ENCODE peak calls at places on chromosomes 12 and 14, in four cellular contexts. J is GM23248, U is H1, K is hepatocyte. Z is an unnamed sample.

GRCh38 chr12:120286768-120287490 is 4.8 kb downstream of the RNU4-2 start:
- DNase-seq in U (no peak), J (no peak), K (no peak), Z (no peak)

GRCh38 chr12:1605129-1606020 is 11.0 kb upstream of the FBXL14 start:
- DNase-seq in K (peak; percentile 89), U (no peak), J (peak; percentile 91), Z (no peak)

GRCh38 chr12:112525426-112525809 is 106.7 kb downstream of the PTPN11 start:
- DNase-seq in K (no peak), U (no peak), J (no peak), Z (no peak)

GRCh38 chr14:85528080-85528881 is 1.7 kb upstream of the FLRT2 start:
- DNase-seq in K (peak; percentile 81), U (no peak), J (peak; percentile 89), Z (no peak)

GRCh38 chr12:47753021-47754001 is 5.4 kb downstream of the RAPGEF3 start:
- DNase-seq in J (no peak), K (no peak), U (no peak), Z (no peak)

GRCh38 chr12:132167610-132168310 is 23.5 kb downstream of the NOC4L start:
- DNase-seq in K (no peak), U (no peak), J (no peak), Z (no peak)

GRCh38 chr12:11075642-11076041 is 13.5 kb upstream of the TAS2R46 start:
- DNase-seq in K (no peak), U (no peak), J (no peak), Z (no peak)

GRCh38 chr12:58359084-58359483 is 417.7 kb downstream of the ATP23 start:
- DNase-seq in U (no peak), K (peak; percentile 35), J (peak; percentile 24), Z (no peak)

GRCh38 chr12:3967556-3968160 is 94.5 kb upstream of the PARP11 start:
- DNase-seq in U (no peak), J (no peak), K (peak; percentile 72), Z (no peak)

GRCh38 chr14:69387311-69387710 is 10.8 kb downstream of the ERH start:
- DNase-seq in K (no peak), U (no peak), J (peak; percentile 27), Z (no peak)

GRCh38 chr14:91708795-91709194 is 23.1 kb downstream of the CATSPERB start:
- DNase-seq in K (no peak), U (no peak), J (no peak), Z (no peak)

GRCh38 chr14:70045715-70046535 is 142.8 kb downstream of the SLC8A3 start:
- DNase-seq in K (peak; percentile 88), J (peak; percentile 63), U (peak; percentile 63), Z (no peak)

GRCh38 chr12:107843351-107844311 is 69.1 kb downstream of the ASCL4 start:
- DNase-seq in J (peak; percentile 53), K (peak; percentile 23), U (no peak), Z (no peak)
- TF ChIP-seq EZH2 in J (no peak), K (peak; percentile 72), U (peak; percentile 95), Z (peak; percentile 79)

GRCh38 chr12:117579939-117580717 is 218.7 kb upstream of the NOS1 start:
- DNase-seq in K (no peak), U (no peak), J (no peak), Z (no peak)

GRCh38 chr12:117583092-117583491 is 221.7 kb upstream of the NOS1 start:
- DNase-seq in J (no peak), K (no peak), U (no peak), Z (no peak)

GRCh38 chr12:117580718-117581062 is 219.3 kb upstream of the NOS1 start:
- DNase-seq in J (no peak), U (peak; percentile 77), K (peak; percentile 11), Z (no peak)

GRCh38 chr12:117582135-117582784 is 220.8 kb upstream of the NOS1 start:
- DNase-seq in J (no peak), K (no peak), U (no peak), Z (no peak)

DNA sequence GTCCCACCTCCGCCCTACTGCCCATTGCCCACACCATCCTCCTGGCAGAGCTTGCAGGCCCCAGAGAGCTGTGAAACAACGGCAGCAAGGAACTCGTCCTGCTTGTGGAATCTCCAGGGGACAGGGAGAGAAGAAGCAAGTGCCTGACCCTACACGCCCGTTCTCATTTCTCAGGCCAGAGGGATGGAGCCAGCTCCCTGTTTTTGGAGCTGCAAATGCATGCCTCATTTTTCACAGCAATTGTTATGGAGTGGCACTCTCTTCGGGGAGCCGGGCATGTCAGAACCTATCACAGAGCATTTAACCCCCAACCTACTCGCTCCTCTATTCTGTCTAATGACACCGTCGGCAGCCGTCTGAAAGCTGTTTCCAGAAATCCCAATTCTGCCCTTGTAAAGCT is 222.3 kb upstream of the NOS1 start:
- DNase-seq in J (no peak), U (no peak), K (no peak), Z (no peak)
- H3K4me3 ChIP-seq in J (no peak overlapping the region), U (no peak overlapping the region), K (no peak overlapping the region), Z (no peak overlapping the region)

DNA sequence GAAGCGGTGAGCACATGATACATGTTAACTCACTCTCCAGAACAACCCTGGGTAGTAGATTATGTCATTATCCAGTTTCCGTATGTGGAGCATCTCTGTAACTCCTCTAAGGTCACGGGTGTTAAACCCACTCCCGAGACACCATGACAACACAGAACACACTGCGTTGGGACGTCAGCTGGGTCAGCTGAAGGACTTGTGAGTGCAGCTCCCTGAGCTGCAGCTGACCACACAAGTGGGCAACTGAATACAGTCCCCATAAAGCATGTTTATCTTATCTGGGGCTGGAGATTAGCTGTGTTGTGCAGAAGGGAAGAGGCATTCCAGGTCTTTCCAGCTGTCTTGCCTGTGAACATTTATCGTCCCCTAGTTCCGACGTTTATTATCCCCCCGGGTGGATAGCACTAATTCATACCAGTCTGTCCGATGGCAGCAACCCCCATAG is 211.5 kb downstream of the CHST11 start:
- DNase-seq in K (peak; percentile 74), U (no peak), J (no peak), Z (no peak)
- H3K27ac ChIP-seq in K (peak overlapping the region; percentile 77), U (no peak overlapping the region), J (no peak overlapping the region), Z (peak overlapping the region; percentile 25)

DNA sequence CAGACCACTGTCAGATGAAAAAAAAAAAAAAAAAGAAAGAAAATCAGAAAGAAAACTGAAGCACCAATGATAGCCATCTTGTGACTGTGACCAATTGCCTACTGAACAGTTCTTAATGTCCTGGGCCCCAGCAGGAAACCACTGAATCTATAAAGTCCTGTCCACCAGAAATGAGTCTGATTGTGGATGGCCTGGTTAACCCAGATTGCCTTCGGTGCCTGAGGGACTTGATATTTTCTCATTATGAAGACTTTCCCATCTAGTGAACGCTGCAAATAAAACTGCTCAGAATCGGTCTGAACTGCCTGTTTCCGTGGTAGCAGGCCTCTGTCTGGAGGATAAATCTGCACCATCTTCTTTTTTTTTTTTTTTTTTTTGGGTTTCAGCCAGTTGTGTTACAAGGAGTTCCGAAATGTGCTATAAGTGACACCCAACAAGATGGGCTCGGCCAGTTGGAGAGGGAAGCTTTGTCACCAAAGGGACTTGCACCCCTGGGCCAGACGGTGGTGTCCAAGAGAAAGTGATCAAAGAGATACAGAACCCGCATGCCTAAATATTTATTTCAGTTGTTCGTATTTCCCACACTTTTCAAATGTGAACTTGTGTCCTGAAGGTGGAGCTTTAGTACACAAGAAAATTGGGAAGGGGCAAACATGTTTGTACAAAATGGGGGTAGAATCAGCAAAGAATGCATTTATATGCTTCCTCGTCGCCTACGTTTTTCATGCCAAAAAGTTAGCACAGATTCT is 3.0 kb upstream of the PLXNC1 start:
- DNase-seq in K (peak; percentile 46), U (no peak), J (peak; percentile 70), Z (no peak)
- TF ChIP-seq EZH2 in K (no peak), U (no peak), J (no peak), Z (no peak)

GRCh38 chr14:60346706-60347105 is 97.7 kb downstream of the PPM1A start:
- DNase-seq in K (no peak), J (peak; percentile 7), U (no peak), Z (no peak)

GRCh38 chr14:60350366-60350720 is 101.3 kb downstream of the PPM1A start:
- DNase-seq in K (no peak), J (peak; percentile 5), U (no peak), Z (no peak)

GRCh38 chr14:60344751-60345150 is 95.7 kb downstream of the PPM1A start:
- DNase-seq in U (no peak), K (no peak), J (no peak), Z (no peak)

GRCh38 chr14:60349663-60350365 is 100.8 kb downstream of the PPM1A start:
- DNase-seq in J (peak; percentile 70), U (no peak), K (peak; percentile 61), Z (no peak)

DNA sequence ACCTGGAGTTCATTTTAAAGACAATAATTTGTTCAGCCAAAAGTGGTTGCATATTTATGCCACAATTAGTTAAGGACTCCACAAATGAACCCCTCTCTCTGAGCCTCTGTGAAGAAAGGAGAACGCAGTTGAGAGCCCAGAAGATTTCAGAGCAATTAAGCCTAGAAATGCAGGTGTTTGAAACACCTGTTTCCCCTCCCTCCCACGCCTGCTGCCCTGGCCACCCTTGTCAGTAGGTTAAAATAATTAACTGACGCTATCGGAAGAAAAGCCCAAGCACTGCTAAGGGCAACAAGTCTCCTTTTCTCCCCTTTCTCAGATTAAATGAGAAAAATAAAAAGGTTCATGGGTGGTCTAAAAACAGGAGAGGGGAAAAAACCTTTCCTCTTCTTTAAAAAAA is 99.2 kb downstream of the PPM1A start:
- DNase-seq in U (no peak), J (no peak), K (no peak), Z (no peak)
- H3K4me3 ChIP-seq in U (no peak overlapping the region), J (no peak overlapping the region), K (no peak overlapping the region), Z (no peak overlapping the region)

GRCh38 chr14:81459912-81460311 is 59.8 kb upstream of the STON2 start:
- DNase-seq in K (no peak), U (no peak), J (no peak), Z (no peak)

GRCh38 chr14:81466854-81467253 is 66.7 kb upstream of the STON2 start:
- DNase-seq in J (no peak), U (no peak), K (no peak), Z (no peak)

GRCh38 chr14:81465507-81466228 is 65.5 kb upstream of the STON2 start:
- DNase-seq in K (no peak), J (no peak), U (no peak), Z (no peak)

GRCh38 chr14:81459421-81459820 is 59.3 kb upstream of the STON2 start:
- DNase-seq in U (no peak), J (no peak), K (no peak), Z (no peak)

GRCh38 chr14:81464253-81465001 is 64.3 kb upstream of the STON2 start:
- DNase-seq in K (peak; percentile 80), J (peak; percentile 62), U (peak; percentile 9), Z (no peak)
- H3K27ac ChIP-seq in K (no peak overlapping the region), J (no peak overlapping the region), U (no peak overlapping the region), Z (no peak overlapping the region)